ENCODE peak calls at places on chromosomes 13 and 19, in five cellular contexts. B is stimulated activated CD4-positive, alpha-beta T cell treated with anti-CD3 and anti-CD28 coated beads, Interleukin-2, amount 100 ng/mL, for 24 hours; F is hepatic stellate cell; A is epithelial cell of esophagus; Q is A172. D is an unnamed sample.

GRCh38 chr13:21657538-21657937 is 13.3 kb upstream of the FGF9 start:
- DNase-seq in Q (peak), B (no peak), A (peak), F (peak), D (no peak)

GRCh38 chr19:13764101-13764807 is at the start of gene MRI1:
- DNase-seq in Q (no peak), B (peak), F (peak), A (peak), D (peak)

GRCh38 chr13:101211261-101211660 is 205.0 kb downstream of the NALCN start:
- DNase-seq in A (peak), F (peak), Q (peak), B (no peak), D (no peak)

GRCh38 chr13:47397739-47398138 is 500.9 kb upstream of the HTR2A start:
- DNase-seq in A (peak), B (no peak), Q (peak), F (no peak), D (no peak)

GRCh38 chr19:2305424-2305823 is 2.5 kb downstream of the LINGO3 start:
- DNase-seq in A (no peak), F (no peak), Q (no peak), B (no peak), D (no peak)

GRCh38 chr13:30934381-30934780 is 1.9 kb downstream of the TEX26 start:
- DNase-seq in B (no peak), A (no peak), F (no peak), Q (no peak), D (peak)

GRCh38 chr19:54481326-54481930 is 8.3 kb upstream of the CDC42EP5 start:
- DNase-seq in A (peak), Q (peak), B (no peak), F (no peak), D (peak)

GRCh38 chr13:39306639-39307589 is 268.7 kb downstream of the NHLRC3 start:
- DNase-seq in Q (no peak), A (no peak), B (peak), F (no peak), D (no peak)

GRCh38 chr19:47296036-47296435 is 13.6 kb upstream of the C5AR1 start:
- DNase-seq in A (peak), F (peak), B (peak), Q (peak), D (peak)

GRCh38 chr19:57389194-57389729 is 392 bp upstream of the ZNF548 start:
- DNase-seq in Q (no peak), F (no peak), B (no peak), A (no peak), D (no peak)

GRCh38 chr13:50106559-50106958 is 91.3 kb downstream of the KCNRG start:
- DNase-seq in Q (no peak), B (no peak), F (no peak), A (no peak), D (no peak)